ENCODE peak calls at places on chromosomes 12 and 14, in six cellular contexts. One of them, this sample, is unnamed.
A peak's percentile ranks its signal among the peaks of the same experiment; 100 is the strongest.

GRCh38 chr14:103516426-103517171 is 6.0 kb downstream of the CKB start:
- DNase-seq in ascending aorta: no peak
- DNase-seq in endothelial cell: no peak
- DNase-seq in A549: no peak
- DNase-seq in lung: no peak
- DNase-seq in astrocyte of the spinal cord: no peak
- DNase-seq in this sample: no peak

GRCh38 chr12:40663781-40664180 is 28.5 kb upstream of the CNTN1 start:
- DNase-seq in endothelial cell: no peak
- DNase-seq in ascending aorta: no peak
- DNase-seq in lung: no peak
- DNase-seq in astrocyte of the spinal cord: no peak
- DNase-seq in A549: no peak
- DNase-seq in this sample: no peak

GRCh38 chr12:109770104-109770860 is 56.7 kb downstream of the FAM222A start:
- DNase-seq in astrocyte of the spinal cord: no peak
- DNase-seq in ascending aorta: no peak
- DNase-seq in endothelial cell: no peak
- DNase-seq in lung: no peak
- DNase-seq in A549: no peak
- DNase-seq in this sample: no peak

GRCh38 chr14:34372766-34373165 is 89.3 kb downstream of the SPTSSA start:
- DNase-seq in A549: no peak
- DNase-seq in ascending aorta: no peak
- DNase-seq in astrocyte of the spinal cord: no peak
- DNase-seq in lung: no peak
- DNase-seq in endothelial cell: no peak
- DNase-seq in this sample: no peak

GRCh38 chr14:67221248-67221981 is 19.8 kb upstream of the PALS1 start:
- DNase-seq in A549: no peak
- DNase-seq in ascending aorta: no peak
- DNase-seq in astrocyte of the spinal cord: peak; percentile 79
- DNase-seq in lung: no peak
- DNase-seq in endothelial cell: no peak
- DNase-seq in this sample: peak; percentile 80

GRCh38 chr12:123096159-123096558 is 54.7 kb downstream of the PITPNM2 start:
- DNase-seq in astrocyte of the spinal cord: peak; percentile 25
- DNase-seq in endothelial cell: no peak
- DNase-seq in A549: no peak
- DNase-seq in lung: no peak
- DNase-seq in ascending aorta: no peak
- DNase-seq in this sample: no peak

GRCh38 chr12:54650409-54650808 is 2.2 kb upstream of the DCD start:
- DNase-seq in endothelial cell: no peak
- DNase-seq in astrocyte of the spinal cord: no peak
- DNase-seq in lung: no peak
- DNase-seq in A549: no peak
- DNase-seq in ascending aorta: no peak
- DNase-seq in this sample: no peak

GRCh38 chr12:1131811-1132224 is 140.8 kb downstream of the ERC1 start:
- DNase-seq in lung: no peak
- DNase-seq in ascending aorta: no peak
- DNase-seq in A549: no peak
- DNase-seq in endothelial cell: no peak
- DNase-seq in astrocyte of the spinal cord: peak; percentile 61
- DNase-seq in this sample: no peak

GRCh38 chr12:2641209-2641608 is 153.6 kb upstream of the FKBP4 start:
- DNase-seq in ascending aorta: no peak
- DNase-seq in A549: peak; percentile 43
- DNase-seq in lung: no peak
- DNase-seq in astrocyte of the spinal cord: peak; percentile 23
- DNase-seq in endothelial cell: peak; percentile 54
- DNase-seq in this sample: peak; percentile 30

GRCh38 chr14:54796961-54797360 is 105.7 kb downstream of the GCH1 start:
- DNase-seq in A549: no peak
- DNase-seq in ascending aorta: no peak
- DNase-seq in lung: no peak
- DNase-seq in astrocyte of the spinal cord: peak; percentile 63
- DNase-seq in endothelial cell: no peak
- DNase-seq in this sample: peak; percentile 81

GRCh38 chr14:64566651-64567122 is 16.9 kb downstream of the PPP1R36 start:
- DNase-seq in ascending aorta: no peak
- DNase-seq in lung: no peak
- DNase-seq in astrocyte of the spinal cord: no peak
- DNase-seq in endothelial cell: peak; percentile 26
- DNase-seq in A549: no peak
- DNase-seq in this sample: no peak

GRCh38 chr12:103901518-103902173 is 28.6 kb upstream of the HSP90B1 start:
- DNase-seq in endothelial cell: no peak
- DNase-seq in A549: no peak
- DNase-seq in astrocyte of the spinal cord: no peak
- DNase-seq in ascending aorta: no peak
- DNase-seq in lung: no peak
- DNase-seq in this sample: no peak

GRCh38 chr12:120292661-120293531 is at the start of gene RNU4-1:
- DNase-seq in A549: peak; percentile 59
- DNase-seq in astrocyte of the spinal cord: peak; percentile 97
- DNase-seq in endothelial cell: peak; percentile 64
- DNase-seq in lung: peak; percentile 82
- DNase-seq in ascending aorta: no peak
- DNase-seq in this sample: peak; percentile 97

GRCh38 chr12:68559984-68560822 is 50.5 kb upstream of the RAP1B start:
- DNase-seq in A549: no peak
- DNase-seq in ascending aorta: no peak
- DNase-seq in astrocyte of the spinal cord: no peak
- DNase-seq in lung: peak; percentile 33
- DNase-seq in endothelial cell: peak; percentile 5
- DNase-seq in this sample: peak; percentile 20

GRCh38 chr12:121464331-121464730 is 64.4 kb downstream of the RNF34 start:
- DNase-seq in endothelial cell: no peak
- DNase-seq in lung: no peak
- DNase-seq in astrocyte of the spinal cord: no peak
- DNase-seq in A549: no peak
- DNase-seq in ascending aorta: no peak
- DNase-seq in this sample: no peak

GRCh38 chr14:96821501-96821900 is 24.3 kb downstream of the VRK1 start:
- DNase-seq in A549: no peak
- DNase-seq in lung: no peak
- DNase-seq in ascending aorta: no peak
- DNase-seq in endothelial cell: no peak
- DNase-seq in astrocyte of the spinal cord: no peak
- DNase-seq in this sample: no peak

GRCh38 chr14:38536376-38537038 is 280.6 kb upstream of the CLEC14A start:
- DNase-seq in lung: no peak
- DNase-seq in A549: no peak
- DNase-seq in astrocyte of the spinal cord: no peak
- DNase-seq in ascending aorta: no peak
- DNase-seq in endothelial cell: no peak
- DNase-seq in this sample: peak; percentile 8

GRCh38 chr12:6167327-6168280 is 32.6 kb upstream of the CD9 start:
- DNase-seq in endothelial cell: no peak
- DNase-seq in astrocyte of the spinal cord: peak; percentile 94
- DNase-seq in lung: peak; percentile 59
- DNase-seq in A549: peak; percentile 44
- DNase-seq in ascending aorta: peak; percentile 75
- DNase-seq in this sample: peak; percentile 99

GRCh38 chr14:87994974-87995373 is 2.0 kb upstream of the GALC start:
- DNase-seq in astrocyte of the spinal cord: no peak
- DNase-seq in lung: no peak
- DNase-seq in endothelial cell: no peak
- DNase-seq in ascending aorta: no peak
- DNase-seq in A549: no peak
- DNase-seq in this sample: no peak

GRCh38 chr14:104346112-104346462 is 207.7 kb downstream of the KIF26A start:
- DNase-seq in ascending aorta: no peak
- DNase-seq in lung: no peak
- DNase-seq in endothelial cell: no peak
- DNase-seq in A549: no peak
- DNase-seq in astrocyte of the spinal cord: no peak
- DNase-seq in this sample: no peak

GRCh38 chr14:99508896-99509629 is 27.9 kb downstream of the CCNK start:
- DNase-seq in A549: no peak
- DNase-seq in lung: no peak
- DNase-seq in astrocyte of the spinal cord: no peak
- DNase-seq in ascending aorta: no peak
- DNase-seq in endothelial cell: no peak
- DNase-seq in this sample: no peak

GRCh38 chr14:77109656-77110055 is 11.6 kb downstream of the CIPC start:
- DNase-seq in endothelial cell: no peak
- DNase-seq in lung: no peak
- DNase-seq in A549: no peak
- DNase-seq in astrocyte of the spinal cord: no peak
- DNase-seq in ascending aorta: no peak
- DNase-seq in this sample: no peak

GRCh38 chr14:21654215-21654614 is 580 bp downstream of the OR4E2 start:
- DNase-seq in ascending aorta: no peak
- DNase-seq in endothelial cell: no peak
- DNase-seq in astrocyte of the spinal cord: no peak
- DNase-seq in lung: no peak
- DNase-seq in A549: no peak
- DNase-seq in this sample: no peak

GRCh38 chr12:93785262-93786010 is 108.3 kb downstream of the CRADD start:
- DNase-seq in astrocyte of the spinal cord: peak; percentile 95
- DNase-seq in ascending aorta: peak; percentile 29
- DNase-seq in endothelial cell: no peak
- DNase-seq in A549: peak; percentile 86
- DNase-seq in lung: peak; percentile 61
- DNase-seq in this sample: peak; percentile 97

GRCh38 chr14:32679927-32680612 is 258.6 kb upstream of the NPAS3 start:
- DNase-seq in astrocyte of the spinal cord: no peak
- DNase-seq in lung: no peak
- DNase-seq in ascending aorta: no peak
- DNase-seq in endothelial cell: no peak
- DNase-seq in A549: no peak
- DNase-seq in this sample: no peak

GRCh38 chr12:117261267-117261666 is 71.0 kb upstream of the FBXO21 start:
- DNase-seq in lung: no peak
- DNase-seq in endothelial cell: no peak
- DNase-seq in ascending aorta: no peak
- DNase-seq in astrocyte of the spinal cord: no peak
- DNase-seq in A549: no peak
- DNase-seq in this sample: no peak

GRCh38 chr14:73283592-73284379 is 46.5 kb downstream of the PAPLN start:
- DNase-seq in A549: no peak
- DNase-seq in ascending aorta: no peak
- DNase-seq in endothelial cell: no peak
- DNase-seq in lung: no peak
- DNase-seq in astrocyte of the spinal cord: peak; percentile 35
- DNase-seq in this sample: peak; percentile 42
- TF ChIP-seq CTCF in A549: peak; percentile 43
- TF ChIP-seq CTCF in ascending aorta: no peak
- TF ChIP-seq CTCF in endothelial cell: no peak
- TF ChIP-seq CTCF in lung: no peak
- TF ChIP-seq CTCF in astrocyte of the spinal cord: peak; percentile 50
- TF ChIP-seq CTCF in this sample: peak; percentile 30

DNA sequence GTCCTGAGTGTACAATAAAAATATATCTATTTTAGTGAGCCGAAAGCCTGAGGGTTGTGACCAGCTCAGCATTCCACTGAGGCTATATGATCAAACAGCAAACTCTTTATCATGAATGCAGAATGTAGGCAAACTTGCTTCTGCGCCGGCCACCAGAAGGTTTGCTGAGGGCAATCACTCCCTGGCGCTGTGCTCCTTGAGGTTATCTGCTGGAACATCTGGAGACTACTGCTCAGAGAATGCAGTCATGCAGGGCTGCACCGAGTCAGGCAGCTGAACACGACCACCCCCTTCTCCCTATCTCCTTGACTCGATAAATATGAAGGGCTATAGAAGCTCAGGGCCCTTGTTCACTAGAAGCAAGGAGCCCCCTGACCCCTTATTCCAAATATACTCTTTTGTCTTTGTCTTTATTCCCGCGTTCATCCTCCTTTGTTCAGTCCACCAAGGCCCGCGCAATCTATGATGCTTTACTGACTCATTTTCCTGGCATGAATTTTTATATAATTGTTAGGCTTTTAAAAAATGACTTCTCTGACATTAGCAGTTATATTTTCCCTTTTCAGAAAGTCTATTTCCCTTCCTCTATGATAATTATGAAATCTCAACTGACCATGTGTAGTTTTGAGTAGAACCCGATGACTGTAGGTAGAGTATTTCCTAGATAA is 1089.3 kb downstream of the SLC16A7 start:
- DNase-seq in astrocyte of the spinal cord: no peak
- DNase-seq in A549: no peak
- DNase-seq in endothelial cell: peak; percentile 5
- DNase-seq in ascending aorta: no peak
- DNase-seq in lung: no peak
- DNase-seq in this sample: no peak
- TF ChIP-seq CTCF in astrocyte of the spinal cord: no peak
- TF ChIP-seq CTCF in A549: no peak
- TF ChIP-seq CTCF in endothelial cell: peak; percentile 50
- TF ChIP-seq CTCF in ascending aorta: no peak
- TF ChIP-seq CTCF in lung: no peak
- TF ChIP-seq CTCF in this sample: no peak

GRCh38 chr14:53696217-53696965 is 260.2 kb downstream of the BMP4 start:
- DNase-seq in astrocyte of the spinal cord: no peak
- DNase-seq in lung: no peak
- DNase-seq in A549: no peak
- DNase-seq in ascending aorta: no peak
- DNase-seq in endothelial cell: no peak
- DNase-seq in this sample: peak; percentile 16
- TF ChIP-seq CTCF in astrocyte of the spinal cord: no peak
- TF ChIP-seq CTCF in lung: no peak
- TF ChIP-seq CTCF in A549: no peak
- TF ChIP-seq CTCF in ascending aorta: no peak
- TF ChIP-seq CTCF in endothelial cell: no peak
- TF ChIP-seq CTCF in this sample: no peak

GRCh38 chr14:91219505-91220389 is 24.8 kb downstream of the GPR68 start:
- DNase-seq in ascending aorta: no peak
- DNase-seq in A549: no peak
- DNase-seq in astrocyte of the spinal cord: no peak
- DNase-seq in endothelial cell: no peak
- DNase-seq in lung: peak; percentile 89
- DNase-seq in this sample: no peak
- TF ChIP-seq CTCF in ascending aorta: no peak
- TF ChIP-seq CTCF in A549: no peak
- TF ChIP-seq CTCF in astrocyte of the spinal cord: no peak
- TF ChIP-seq CTCF in endothelial cell: no peak
- TF ChIP-seq CTCF in lung: no peak
- TF ChIP-seq CTCF in this sample: no peak

This sample was measured in IMR-90.